ENCODE peak calls at places on chromosomes 13 and 19, in four cellular contexts. B is Caco-2, D is pancreas, T is OCI-LY7. H is an unnamed sample. For H3K4me1, the result is how much of the 10 kb centered on the place peaks cover.

GRCh38 chr19:35034588-35035382 is 4.5 kb downstream of the SCN1B start:
- DNase-seq in B (no peak), D (no peak), T (no peak), H (no peak)

GRCh38 chr19:1189419-1189818 is 15.4 kb upstream of the SBNO2 start:
- DNase-seq in B (no peak), T (no peak), D (no peak), H (no peak)

GRCh38 chr13:62799038-62799535 is 1383.4 kb upstream of the PCDH20 start:
- DNase-seq in D (peak), T (no peak), B (no peak), H (no peak)

GRCh38 chr13:37058801-37059135 is 720 bp downstream of the SUPT20H start:
- DNase-seq in B (no peak), T (peak), D (no peak), H (no peak)

GRCh38 chr13:49436890-49437289 is 7.0 kb downstream of the CAB39L start:
- DNase-seq in D (no peak), T (peak), B (peak), H (peak)

GRCh38 chr19:19559942-19560341 is 21.9 kb downstream of the CILP2 start:
- DNase-seq in D (no peak), T (no peak), B (no peak), H (no peak)

GRCh38 chr13:62046512-62046911 is 630.9 kb upstream of the PCDH20 start:
- DNase-seq in T (no peak), B (no peak), D (peak), H (peak)

GRCh38 chr19:17337675-17338439 is 504 bp downstream of the GTPBP3 start:
- DNase-seq in D (peak), T (peak), B (peak), H (no peak)

GRCh38 chr13:65090191-65090590 is 2139.9 kb downstream of the PCDH9 start:
- DNase-seq in D (no peak), B (no peak), T (no peak), H (no peak)

GRCh38 chr13:82772802-82773201 is 1109.5 kb downstream of the SLITRK1 start:
- DNase-seq in T (no peak), D (no peak), B (no peak), H (no peak)

GRCh38 chr13:26061947-26062346 is 10.1 kb upstream of the SHISA2 start:
- DNase-seq in D (no peak), B (no peak), T (no peak), H (no peak)

GRCh38 chr13:24280722-24281121 is 28.7 kb upstream of the C1QTNF9 start:
- DNase-seq in B (no peak), T (no peak), D (no peak), H (no peak)

GRCh38 chr13:41864658-41865057 is 96.3 kb downstream of the VWA8 start:
- DNase-seq in D (no peak), B (no peak), T (no peak), H (no peak)

GRCh38 chr13:20441879-20442278 is 83.8 kb downstream of the CRYL1 start:
- DNase-seq in D (no peak), B (no peak), T (no peak), H (no peak)

GRCh38 chr13:49439609-49440008 is 4.3 kb downstream of the CAB39L start:
- DNase-seq in T (peak), D (no peak), B (no peak), H (no peak)

GRCh38 chr19:4507150-4507452 is 11.2 kb downstream of the PLIN4 start:
- DNase-seq in T (no peak), B (no peak), D (no peak), H (no peak)

DNA sequence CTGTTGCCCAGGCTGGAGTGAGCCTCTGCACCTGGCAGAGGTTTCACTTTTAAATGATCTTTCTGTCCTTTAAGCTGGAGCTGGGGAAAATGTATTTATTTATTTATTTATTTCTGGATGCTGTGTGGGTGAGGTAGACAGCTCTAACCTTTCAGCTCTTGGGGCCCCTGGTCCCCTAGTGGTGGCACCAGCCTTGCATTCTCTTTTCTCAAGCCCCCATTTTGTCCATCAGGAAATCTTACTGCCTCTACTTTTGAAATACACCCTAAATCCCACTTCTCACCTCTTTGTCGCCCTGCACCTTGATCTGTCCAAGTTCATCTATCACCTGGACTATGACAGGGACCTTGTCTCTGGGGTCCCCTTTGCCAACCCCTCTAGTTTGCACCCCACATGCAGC is 2.1 kb upstream of the B9D2 start:
- DNase-seq in D (no peak), T (peak), B (peak), H (no peak)
- H3K4me1 ChIP-seq in D (under half), T (under half), B (under half), H (under half)

GRCh38 chr13:114066956-114067355 is 65.5 kb downstream of the RASA3 start:
- DNase-seq in D (peak), B (no peak), T (no peak), H (no peak)

GRCh38 chr13:114063545-114064515 is 68.6 kb downstream of the RASA3 start:
- DNase-seq in D (peak), T (no peak), B (no peak), H (peak)

GRCh38 chr13:114064516-114065140 is 67.8 kb downstream of the RASA3 start:
- DNase-seq in D (peak), B (peak), T (no peak), H (no peak)

GRCh38 chr13:114065926-114066774 is 66.3 kb downstream of the RASA3 start:
- DNase-seq in T (no peak), D (peak), B (no peak), H (no peak)

DNA sequence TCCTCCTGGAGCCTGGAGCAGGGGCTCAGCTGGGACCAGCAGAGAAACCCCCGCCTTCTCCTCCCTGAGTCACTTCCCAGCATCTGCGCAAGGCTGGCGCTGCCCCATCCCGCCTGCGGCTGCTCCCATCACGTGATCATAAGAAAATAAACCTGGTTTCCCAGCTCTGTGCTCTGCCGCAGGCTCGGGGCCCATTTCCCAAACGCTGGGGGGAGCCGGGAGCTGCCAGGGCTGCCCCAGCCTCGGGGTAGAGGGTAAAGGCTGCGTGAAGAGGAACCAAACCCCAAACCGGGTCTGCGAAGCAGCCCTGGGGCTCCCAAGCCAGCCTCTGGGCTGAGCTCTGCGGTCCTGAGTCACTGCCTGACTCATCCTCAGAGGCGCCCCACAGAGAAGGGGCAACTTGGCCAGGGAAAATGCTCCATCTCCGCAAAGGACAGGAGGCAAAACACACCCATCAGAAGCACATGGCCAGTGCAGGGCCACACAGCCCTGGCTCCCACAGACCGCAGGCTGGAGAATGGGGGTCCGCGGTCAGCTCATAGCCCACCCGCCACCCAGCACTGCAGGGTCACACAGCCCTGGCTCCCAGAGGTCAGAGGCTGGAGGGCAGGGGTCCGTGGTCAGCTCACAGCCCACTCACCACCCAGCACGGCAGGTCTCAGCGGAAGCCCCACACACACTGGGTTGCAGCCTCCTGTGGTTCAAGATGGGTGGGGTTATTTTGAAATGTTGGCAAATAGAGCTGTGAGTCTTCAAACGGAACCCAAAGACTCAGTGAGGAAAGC is 67.1 kb downstream of the RASA3 start:
- DNase-seq in T (no peak), B (peak), D (peak), H (peak)
- H3K4me1 ChIP-seq in T (under half), B (under half), D (under half), H (under half)

DNA sequence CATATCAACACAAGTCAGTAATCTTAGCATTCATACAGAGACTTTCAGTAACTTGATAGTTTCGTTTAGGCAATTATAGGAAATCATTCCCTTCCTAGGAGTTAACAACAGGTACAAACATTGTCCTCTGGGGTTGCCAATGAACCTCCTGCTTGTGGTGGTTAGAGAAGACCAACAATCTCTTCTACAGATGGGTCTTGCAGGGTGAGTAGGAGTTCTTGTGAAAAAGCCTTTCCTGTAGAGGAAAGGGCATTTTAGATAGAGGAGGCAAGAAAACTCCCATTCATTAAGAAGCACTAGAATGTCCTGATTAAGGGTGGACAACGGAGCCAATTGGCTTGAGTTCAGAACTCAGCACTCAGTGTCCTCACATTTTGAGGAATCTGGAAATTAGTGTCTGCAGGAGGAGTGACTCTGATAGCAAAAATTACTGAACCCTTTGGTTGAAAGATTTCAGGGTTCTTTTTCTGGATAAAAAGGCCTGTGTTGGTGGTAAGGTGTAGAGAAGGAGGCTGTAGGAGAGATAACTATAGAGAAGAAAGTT is 4.2 kb downstream of the WDFY2 start:
- DNase-seq in B (no peak), D (no peak), T (no peak), H (no peak)
- H3K4me1 ChIP-seq in B (under half), D (half or more), T (under half), H (under half)

GRCh38 chr19:48873476-48874308 is 1.5 kb downstream of the PPP1R15A start:
- DNase-seq in T (no peak), D (peak), B (no peak), H (no peak)

GRCh38 chr19:48872884-48873475 is 759 bp downstream of the PPP1R15A start:
- DNase-seq in B (peak), T (peak), D (peak), H (peak)

GRCh38 chr19:48872182-48872883 is at the start of gene PPP1R15A:
- DNase-seq in B (peak), T (peak), D (peak), H (peak)

GRCh38 chr19:48877900-48878218 is 5.6 kb downstream of the PPP1R15A start:
- DNase-seq in B (no peak), D (no peak), T (no peak), H (no peak)

DNA sequence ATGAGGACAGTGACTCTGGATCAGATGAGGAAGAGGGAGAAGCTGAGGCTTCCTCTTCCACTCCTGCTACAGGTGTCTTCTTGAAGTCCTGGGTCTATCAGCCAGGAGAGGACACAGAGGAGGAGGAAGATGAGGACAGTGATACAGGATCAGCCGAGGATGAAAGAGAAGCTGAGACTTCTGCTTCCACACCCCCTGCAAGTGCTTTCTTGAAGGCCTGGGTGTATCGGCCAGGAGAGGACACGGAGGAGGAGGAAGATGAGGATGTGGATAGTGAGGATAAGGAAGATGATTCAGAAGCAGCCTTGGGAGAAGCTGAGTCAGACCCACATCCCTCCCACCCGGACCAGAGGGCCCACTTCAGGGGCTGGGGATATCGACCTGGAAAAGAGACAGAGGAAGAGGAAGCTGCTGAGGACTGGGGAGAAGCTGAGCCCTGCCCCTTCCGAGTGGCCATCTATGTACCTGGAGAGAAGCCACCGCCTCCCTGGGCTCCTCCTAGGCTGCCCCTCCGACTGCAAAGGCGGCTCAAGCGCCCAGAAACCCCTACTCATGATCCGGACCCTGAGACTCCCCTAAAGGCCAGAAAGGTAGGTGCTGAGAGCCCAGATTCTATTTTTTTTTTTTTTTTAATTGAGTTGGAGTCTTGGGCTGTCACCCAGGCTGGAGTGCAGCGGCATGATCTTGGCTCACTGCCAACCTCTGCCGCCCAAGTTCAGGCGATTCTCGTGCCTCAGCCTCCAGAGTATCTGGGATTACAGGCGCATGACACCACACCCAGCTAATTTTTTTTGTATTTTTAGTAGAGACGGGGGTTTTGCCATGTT is 2.3 kb downstream of the PPP1R15A start:
- DNase-seq in D (peak), T (no peak), B (no peak), H (no peak)
- H3K4me1 ChIP-seq in D (under half), T (half or more), B (half or more), H (half or more)

DNA sequence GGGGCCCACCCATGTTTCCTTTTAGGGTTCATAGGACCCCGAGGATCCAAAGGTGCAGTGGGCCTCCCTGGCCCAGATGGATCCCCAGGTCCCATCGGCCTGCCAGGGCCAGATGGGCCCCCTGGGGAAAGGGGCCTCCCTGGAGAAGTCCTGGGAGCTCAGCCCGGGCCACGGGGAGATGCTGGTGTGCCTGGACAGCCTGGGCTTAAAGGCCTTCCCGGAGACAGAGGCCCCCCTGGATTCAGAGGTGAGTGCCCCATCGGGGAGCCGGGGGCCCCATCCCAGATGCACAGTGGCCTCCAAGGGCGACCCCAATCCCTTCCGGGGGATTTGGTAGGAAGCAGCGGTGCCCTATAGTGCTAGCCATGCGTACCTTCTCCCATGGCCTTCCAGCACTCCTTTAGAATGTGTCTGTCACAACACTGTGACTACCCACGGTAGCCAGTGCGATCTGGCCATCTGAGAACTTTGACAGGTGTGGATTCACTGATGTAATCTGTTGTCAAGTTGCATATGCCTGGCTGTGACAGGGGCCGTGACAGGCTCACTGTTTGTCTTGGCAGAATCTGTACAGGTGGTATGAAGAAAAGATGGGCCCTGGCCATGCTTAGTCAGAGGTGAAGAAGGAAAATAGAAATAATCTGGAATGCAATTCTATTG is 88.5 kb downstream of the RAB20 start:
- DNase-seq in B (peak), T (peak), D (no peak), H (no peak)
- H3K4me1 ChIP-seq in B (under half), T (under half), D (under half), H (under half)

GRCh38 chr13:34914416-34914815 is 27.7 kb upstream of the NBEA start:
- DNase-seq in D (no peak), T (no peak), B (no peak), H (no peak)

GRCh38 chr13:34911159-34911558 is 30.9 kb upstream of the NBEA start:
- DNase-seq in T (no peak), D (no peak), B (no peak), H (no peak)

DNA sequence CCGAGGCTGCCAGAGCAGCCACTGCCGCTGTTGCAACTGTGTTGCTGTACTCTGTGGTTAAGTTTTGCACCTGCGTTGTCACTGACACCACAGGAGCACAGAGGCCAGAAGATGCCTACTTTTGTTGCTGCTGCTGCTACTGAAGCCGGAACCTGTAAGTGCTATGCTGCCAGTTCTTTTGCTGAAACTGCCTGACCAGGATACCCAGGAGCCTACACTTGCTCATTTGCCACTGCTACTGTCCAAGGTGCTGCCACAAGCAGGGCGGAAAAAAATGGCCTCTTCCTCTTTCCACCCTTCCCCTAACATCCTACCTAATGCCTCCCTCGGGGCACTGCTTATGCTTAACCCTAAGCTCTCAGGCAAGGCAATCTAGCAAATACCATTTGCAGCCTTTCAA is 29.0 kb upstream of the NBEA start:
- DNase-seq in T (no peak), D (no peak), B (peak), H (peak)
- H3K4me1 ChIP-seq in T (under half), D (under half), B (under half), H (under half)

GRCh38 chr19:42279902-42280760 is 11.1 kb downstream of the CIC start:
- DNase-seq in T (peak), D (peak), B (peak), H (peak)
- H3K4me1 ChIP-seq in T (under half), D (half or more), B (under half), H (half or more)

GRCh38 chr13:71829542-71829941 is 37.5 kb downstream of the DACH1 start:
- DNase-seq in D (no peak), B (no peak), T (no peak), H (no peak)

GRCh38 chr13:71831716-71832115 is 35.3 kb downstream of the DACH1 start:
- DNase-seq in B (no peak), T (no peak), D (no peak), H (no peak)

GRCh38 chr13:71828564-71828963 is 38.4 kb downstream of the DACH1 start:
- DNase-seq in T (no peak), D (no peak), B (no peak), H (no peak)

GRCh38 chr13:71830736-71831135 is 36.3 kb downstream of the DACH1 start:
- DNase-seq in D (no peak), T (no peak), B (no peak), H (no peak)

DNA sequence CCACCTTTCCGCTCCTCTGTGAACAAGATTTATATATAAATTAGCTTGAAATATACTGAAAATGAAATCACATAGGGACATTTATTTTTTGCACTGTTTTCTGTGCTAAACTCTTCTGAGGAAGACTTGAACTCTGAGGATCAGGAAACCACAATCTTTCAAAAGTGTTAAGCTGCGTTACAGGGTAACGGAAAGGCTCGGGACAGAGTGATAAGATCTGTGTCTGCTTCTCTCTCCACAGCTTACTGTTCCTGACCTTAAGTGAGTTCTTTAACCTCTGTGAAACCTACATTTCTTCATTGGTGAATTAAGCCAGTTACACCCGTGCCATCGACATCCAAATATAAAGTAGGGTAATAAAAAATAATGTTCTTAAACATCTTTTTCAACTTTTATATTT is 38.9 kb downstream of the DACH1 start:
- DNase-seq in T (no peak), B (no peak), D (no peak), H (no peak)
- H3K4me1 ChIP-seq in T (under half), B (under half), D (under half), H (under half)

H was measured in heart right ventricle.